ENCODE peak calls at places on chromosomes 3 and 15, in six cellular contexts. S is HepG2, F is fibroblast of lung, Y is mesendoderm, X is OCI-LY7, L is H9. V is an unnamed sample. For H3K79me2, the result is how much of the 10 kb centered on the place peaks cover.

GRCh38 chr3:14509796-14510100 is 30.4 kb downstream of the GRIP2 start:
- DNase-seq in S (no peak), F (no peak), Y (no peak), X (no peak), L (no peak), V (no peak)

GRCh38 chr3:12138044-12138443 is 20.7 kb downstream of the TIMP4 start:
- DNase-seq in S (no peak), F (peak), Y (peak), X (peak), L (peak), V (peak)

GRCh38 chr15:41603941-41604660 is 45.1 kb downstream of the TYRO3 start:
- DNase-seq in S (peak), F (peak), Y (peak), X (peak), L (peak), V (peak)

GRCh38 chr3:13539285-13539625 is 9.7 kb upstream of the FBLN2 start:
- DNase-seq in S (no peak), F (peak), Y (no peak), X (no peak), L (no peak), V (peak)

GRCh38 chr3:172519241-172519640 is 4.0 kb downstream of the TNFSF10 start:
- DNase-seq in S (no peak), F (peak), Y (no peak), X (no peak), L (no peak), V (no peak)

GRCh38 chr3:107308716-107309115 is 68.5 kb upstream of the CCDC54 start:
- DNase-seq in S (no peak), F (no peak), Y (peak), X (no peak), L (no peak), V (no peak)

GRCh38 chr3:160038862-160039562 is 50.4 kb downstream of the IL12A start:
- DNase-seq in S (no peak), F (no peak), Y (peak), X (no peak), L (peak), V (peak)

GRCh38 chr3:186400677-186401076 is 38.6 kb upstream of the DGKG start:
- DNase-seq in S (no peak), F (no peak), Y (no peak), X (no peak), L (no peak), V (peak)

GRCh38 chr3:151879037-151879436 is 5.6 kb downstream of the SUCNR1 start:
- DNase-seq in S (no peak), F (no peak), Y (no peak), X (no peak), L (no peak), V (peak)

GRCh38 chr15:65132841-65133549 is 613 bp downstream of the PDCD7 start:
- DNase-seq in S (peak), F (peak), Y (peak), X (peak), L (peak), V (peak)

GRCh38 chr3:194383276-194383940 is 13.9 kb upstream of the LRRC15 start:
- DNase-seq in S (no peak), F (no peak), Y (peak), X (no peak), L (peak), V (no peak)

GRCh38 chr3:114333180-114333922 is 39.5 kb downstream of the TIGIT start:
- DNase-seq in S (no peak), F (no peak), Y (no peak), X (no peak), L (no peak), V (no peak)

GRCh38 chr3:140455476-140455875 is 222.4 kb upstream of the TRIM42 start:
- DNase-seq in S (no peak), F (no peak), Y (no peak), X (no peak), L (no peak), V (no peak)

GRCh38 chr3:47163023-47163989 is 607 bp downstream of the SETD2 start:
- DNase-seq in S (peak), F (peak), Y (peak), X (peak), L (peak), V (peak)
- H3K79me2 ChIP-seq in S (half or more), F (half or more), Y (half or more), X (half or more), L (under half), V (half or more)

GRCh38 chr3:15778332-15778858 is 19.4 kb downstream of the ANKRD28 start:
- DNase-seq in S (no peak), F (no peak), Y (peak), X (no peak), L (no peak), V (no peak)

GRCh38 chr3:15781637-15782402 is 16.0 kb downstream of the ANKRD28 start:
- DNase-seq in S (no peak), F (no peak), Y (no peak), X (no peak), L (no peak), V (peak)

GRCh38 chr3:15781131-15781530 is 16.6 kb downstream of the ANKRD28 start:
- DNase-seq in S (no peak), F (no peak), Y (no peak), X (no peak), L (no peak), V (peak)

GRCh38 chr3:15782429-15782828 is 15.3 kb downstream of the ANKRD28 start:
- DNase-seq in S (no peak), F (no peak), Y (no peak), X (no peak), L (no peak), V (peak)

GRCh38 chr3:15779111-15779510 is 18.7 kb downstream of the ANKRD28 start:
- DNase-seq in S (no peak), F (no peak), Y (no peak), X (no peak), L (no peak), V (no peak)
- H3K79me2 ChIP-seq in S (under half), F (half or more), Y (under half), X (under half), L (under half), V (half or more)

GRCh38 chr3:157467165-157467564 is 30.5 kb downstream of the PTX3 start:
- DNase-seq in S (no peak), F (peak), Y (no peak), X (no peak), L (no peak), V (peak)
- H3K79me2 ChIP-seq in S (under half), F (under half), Y (under half), X (under half), L (under half), V (under half)

GRCh38 chr15:72033285-72033684 is 84.7 kb downstream of the MYO9A start:
- DNase-seq in S (no peak), F (no peak), Y (no peak), X (no peak), L (no peak), V (no peak)
- H3K79me2 ChIP-seq in S (under half), F (under half), Y (under half), X (under half), L (under half), V (half or more)

GRCh38 chr3:23108651-23109050 is 94.5 kb upstream of the UBE2E2 start:
- DNase-seq in S (no peak), F (no peak), Y (no peak), X (no peak), L (no peak), V (no peak)

GRCh38 chr3:23106641-23107040 is 96.5 kb upstream of the UBE2E2 start:
- DNase-seq in S (no peak), F (no peak), Y (peak), X (no peak), L (no peak), V (no peak)

GRCh38 chr3:23103764-23104163 is 99.4 kb upstream of the UBE2E2 start:
- DNase-seq in S (no peak), F (no peak), Y (peak), X (no peak), L (peak), V (no peak)

GRCh38 chr3:23100106-23100505 is 103.0 kb upstream of the UBE2E2 start:
- DNase-seq in S (no peak), F (no peak), Y (no peak), X (no peak), L (no peak), V (no peak)

DNA sequence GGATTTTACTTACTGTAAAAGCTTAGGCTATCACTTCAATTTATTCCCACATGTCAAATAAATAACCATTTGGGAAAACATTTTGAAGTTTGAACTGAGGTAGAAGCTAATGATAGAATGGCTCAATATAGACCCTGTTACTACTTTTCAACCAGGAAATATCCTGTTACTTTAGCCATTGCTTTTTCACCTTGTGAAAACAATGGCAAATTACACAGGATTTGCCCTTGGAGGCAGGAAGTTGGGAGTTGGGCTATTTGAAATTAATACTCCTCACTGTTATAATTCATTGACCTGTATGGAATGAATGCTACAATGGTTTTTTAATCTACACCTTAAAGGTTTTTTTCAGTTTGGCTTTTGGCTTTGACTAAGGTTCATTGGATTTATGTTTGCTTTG is 98.1 kb upstream of the UBE2E2 start:
- DNase-seq in S (no peak), F (no peak), Y (no peak), X (no peak), L (no peak), V (no peak)
- H3K79me2 ChIP-seq in S (under half), F (under half), Y (under half), X (under half), L (under half), V (under half)

GRCh38 chr3:149641011-149641728 is 16.7 kb downstream of the WWTR1 start:
- DNase-seq in S (peak), F (no peak), Y (no peak), X (no peak), L (no peak), V (peak)
- H3K79me2 ChIP-seq in S (half or more), F (half or more), Y (under half), X (under half), L (under half), V (half or more)

DNA sequence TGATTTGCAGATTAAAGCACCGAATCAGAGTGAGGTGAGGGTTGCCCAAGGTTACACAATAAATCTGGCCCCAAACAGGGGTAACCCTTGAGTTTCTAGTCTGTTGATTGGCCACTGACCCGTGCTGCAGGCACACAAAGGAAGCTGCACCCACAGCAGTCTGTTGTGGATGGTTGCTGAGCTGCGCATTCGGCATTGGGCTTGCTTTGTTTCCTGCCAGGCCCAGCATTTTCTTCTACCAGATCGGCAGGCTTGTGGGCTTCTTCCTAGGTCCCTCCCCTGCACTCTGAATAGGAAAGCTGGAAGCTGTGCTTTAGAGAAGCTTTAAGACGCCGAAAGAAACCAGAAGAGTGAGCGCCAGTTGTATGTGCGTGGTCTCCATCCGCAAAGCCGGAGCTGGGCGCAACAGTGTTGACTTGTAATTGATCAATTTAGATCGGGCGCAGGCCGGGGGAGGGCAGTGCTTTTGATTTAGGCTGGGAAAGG is 12.1 kb downstream of the B3GNT5 start:
- DNase-seq in S (no peak), F (peak), Y (peak), X (no peak), L (peak), V (no peak)
- H3K79me2 ChIP-seq in S (under half), F (under half), Y (under half), X (under half), L (under half), V (under half)

DNA sequence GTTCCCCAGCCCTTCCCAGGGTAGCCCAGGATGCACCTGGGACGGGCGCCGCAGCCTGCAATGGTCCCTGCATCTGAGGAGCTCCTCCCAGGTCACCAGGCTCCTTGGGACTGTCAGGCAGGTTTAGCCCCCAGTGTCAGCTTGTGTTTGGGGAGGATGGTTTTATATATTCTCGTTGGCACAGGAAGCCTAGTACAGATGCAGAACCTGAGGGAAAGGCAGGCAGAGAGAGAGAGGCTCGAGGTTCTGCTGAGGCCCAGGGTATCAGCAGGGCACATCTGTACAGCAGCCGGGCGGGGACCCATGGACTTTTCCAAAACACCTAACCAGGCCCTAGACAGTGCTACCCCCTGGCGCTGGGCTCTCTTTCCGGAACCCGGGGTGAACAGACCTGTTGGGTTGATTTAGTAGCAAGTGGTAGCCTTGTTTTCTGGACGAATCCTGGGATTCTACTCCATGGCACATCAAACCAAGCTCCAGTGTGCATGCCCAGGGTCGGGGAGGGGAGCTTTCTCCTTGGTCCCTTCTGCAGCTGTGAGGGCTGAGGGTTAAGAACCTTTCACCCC is 8.6 kb downstream of the PAK6 start:
- DNase-seq in S (no peak), F (no peak), Y (no peak), X (no peak), L (no peak), V (no peak)
- H3K79me2 ChIP-seq in S (under half), F (under half), Y (under half), X (under half), L (under half), V (under half)